ENCODE peak calls at places on chromosomes 12 and 14, in four cellular contexts. Y is heart right ventricle; W is fibroblast of lung; G is CD4-positive, alpha-beta T cell. V is an unnamed sample.
A peak's percentile ranks its signal among the peaks of the same experiment; 100 is the strongest.

GRCh38 chr12:121214855-121215745 is 5.2 kb downstream of the P2RX4 start:
- DNase-seq in W (peak; percentile 87), Y (no peak), G (no peak), V (peak; percentile 75)

GRCh38 chr12:120013659-120014380 is 24.8 kb downstream of the BICDL1 start:
- DNase-seq in Y (no peak), G (peak; percentile 43), W (no peak), V (no peak)

GRCh38 chr12:22879203-22879602 is 254.2 kb downstream of the ETNK1 start:
- DNase-seq in Y (no peak), W (no peak), G (no peak), V (no peak)

GRCh38 chr12:1870998-1871917 is 47.2 kb downstream of the CACNA2D4 start:
- DNase-seq in G (no peak), W (no peak), Y (no peak), V (no peak)

GRCh38 chr14:96824283-96824682 is 27.1 kb downstream of the VRK1 start:
- DNase-seq in G (no peak), Y (no peak), W (peak; percentile 76), V (peak; percentile 23)

GRCh38 chr12:89454080-89454848 is 70.3 kb downstream of the GALNT4 start:
- DNase-seq in W (no peak), Y (peak; percentile 25), G (no peak), V (no peak)

GRCh38 chr14:88204221-88204620 is 118.8 kb downstream of the KCNK10 start:
- DNase-seq in G (no peak), W (no peak), Y (no peak), V (no peak)

GRCh38 chr14:32985881-32986280 is 47.2 kb downstream of the NPAS3 start:
- DNase-seq in W (peak; percentile 50), Y (no peak), G (no peak), V (no peak)

GRCh38 chr12:117809509-117809908 is 159.3 kb downstream of the KSR2 start:
- DNase-seq in W (no peak), Y (no peak), G (no peak), V (no peak)

GRCh38 chr12:5593056-5593455 is 161.1 kb downstream of the NTF3 start:
- DNase-seq in W (no peak), Y (no peak), G (no peak), V (no peak)

GRCh38 chr12:94856324-94856723 is 147.2 kb downstream of the NDUFA12 start:
- DNase-seq in W (no peak), Y (no peak), G (no peak), V (no peak)

GRCh38 chr12:75844049-75844448 is 187.5 kb downstream of the PHLDA1 start:
- DNase-seq in Y (no peak), W (no peak), G (no peak), V (no peak)

GRCh38 chr14:70858641-70859040 is 48.6 kb upstream of the PCNX1 start:
- DNase-seq in G (no peak), W (no peak), Y (no peak), V (no peak)

GRCh38 chr12:14057895-14058294 is 76.5 kb upstream of the GRIN2B start:
- DNase-seq in G (no peak), Y (no peak), W (no peak), V (no peak)

DNA sequence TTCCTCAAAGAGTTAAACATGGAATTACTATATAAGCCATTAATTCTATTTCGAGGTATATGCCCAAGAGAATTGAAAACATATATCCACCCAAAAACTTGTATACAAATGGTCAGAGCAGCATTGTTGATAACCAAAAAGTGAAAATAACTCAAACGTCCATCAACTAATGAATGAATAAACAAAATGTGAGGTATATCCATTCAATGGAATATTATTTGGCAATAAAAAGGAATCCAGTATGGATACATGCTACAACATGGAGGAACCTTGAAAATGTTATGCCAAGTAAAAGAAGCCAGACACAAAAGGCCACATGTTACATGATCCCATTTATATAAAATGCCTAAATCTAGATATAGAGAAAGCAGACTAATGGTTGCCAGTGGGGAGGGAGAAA is 36.0 kb downstream of the SLC25A47 start:
- DNase-seq in W (no peak), Y (no peak), G (no peak), V (no peak)
- TF ChIP-seq CTCF in W (no peak), Y (no peak), G (no peak), V (no peak)

DNA sequence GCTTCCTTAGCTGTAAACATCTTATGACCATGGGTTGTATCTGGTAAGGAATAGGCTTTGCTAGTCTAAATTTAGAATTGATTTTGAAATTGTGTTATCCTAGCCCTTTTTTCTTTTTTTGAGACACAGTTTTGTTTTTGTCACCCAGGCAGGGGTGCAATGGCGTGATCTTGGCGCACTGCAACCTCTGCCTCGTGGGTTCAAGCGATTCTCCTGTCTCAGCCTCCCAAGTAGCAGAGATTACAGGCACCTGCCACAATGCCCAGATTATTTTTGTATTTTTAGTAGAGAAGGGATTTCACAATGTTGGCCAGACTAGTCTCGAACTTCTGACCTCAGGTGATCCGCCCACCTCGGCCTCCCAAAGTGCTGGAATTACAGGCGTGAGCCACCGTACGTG is 2.4 kb upstream of the TUBA1B start:
- DNase-seq in W (no peak), G (no peak), Y (no peak), V (no peak)
- H3K27ac ChIP-seq in W (no peak overlapping the region), G (no peak overlapping the region), Y (peak overlapping the region; percentile 15), V (no peak overlapping the region)

DNA sequence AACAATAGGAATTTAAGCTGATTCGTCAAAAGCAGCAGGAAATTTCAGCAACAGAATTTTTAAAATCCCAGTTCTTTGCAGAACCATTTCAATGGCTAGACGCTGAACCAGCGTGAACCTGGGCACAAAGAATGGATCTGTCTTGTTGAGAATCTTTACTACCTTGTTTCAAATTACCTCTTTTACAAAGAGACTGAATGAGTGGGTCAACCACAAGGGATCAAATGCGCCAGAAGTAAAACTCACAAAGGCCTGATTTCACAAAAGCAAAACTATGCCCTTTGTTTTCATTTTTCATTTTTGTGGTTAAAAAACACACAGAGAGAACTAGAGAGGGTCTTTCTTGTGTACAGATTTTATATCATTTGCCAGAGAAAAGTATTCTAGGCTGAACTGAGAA is 30.4 kb downstream of the TMEM132D start:
- DNase-seq in W (peak; percentile 48), G (no peak), Y (no peak), V (no peak)
- TF ChIP-seq CTCF in W (no peak), G (no peak), Y (no peak), V (no peak)

DNA sequence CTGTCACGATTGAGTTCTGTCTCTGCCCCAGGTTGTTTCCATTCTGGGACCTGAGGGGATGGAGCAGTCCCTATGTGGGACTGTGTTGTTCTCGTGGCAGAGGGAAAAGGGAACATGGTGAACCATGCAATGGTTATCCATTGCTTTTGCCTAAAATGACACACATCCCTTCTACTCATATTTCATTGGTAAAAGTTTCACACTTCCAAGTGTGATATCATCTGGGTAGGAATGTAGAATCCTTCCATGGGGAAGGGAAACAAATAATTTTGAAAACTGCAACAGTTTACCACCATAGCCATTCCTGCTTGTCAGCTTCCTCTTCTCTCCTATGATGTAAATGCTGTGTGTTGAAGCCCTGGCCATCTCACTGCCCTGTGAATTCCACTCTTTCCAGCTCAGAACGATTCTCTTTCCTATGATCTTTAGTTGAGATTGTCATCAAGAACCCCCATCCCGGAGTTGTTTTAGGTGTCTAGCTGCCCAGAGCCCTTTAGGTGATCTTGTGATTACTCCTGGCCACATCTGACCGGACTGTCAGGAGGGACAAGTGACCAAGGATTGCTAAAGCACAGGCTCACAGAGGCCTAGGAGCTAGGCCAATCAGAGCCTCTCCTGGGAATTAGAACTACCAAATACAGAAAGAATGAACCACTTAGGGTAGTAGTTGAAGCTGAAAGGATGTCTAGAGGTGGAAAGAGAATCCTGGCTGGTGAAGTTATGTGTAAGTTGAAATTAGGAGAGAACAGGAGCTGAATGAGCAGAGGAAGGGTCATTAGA is 84.6 kb downstream of the VCPKMT start:
- DNase-seq in G (no peak), W (peak; percentile 65), Y (no peak), V (no peak)
- H3K27ac ChIP-seq in G (no peak overlapping the region), W (no peak overlapping the region), Y (no peak overlapping the region), V (no peak overlapping the region)

GRCh38 chr12:95874452-95874851 is 15.7 kb downstream of the SNRPF start:
- DNase-seq in Y (no peak), G (no peak), W (no peak), V (no peak)
- TF ChIP-seq CTCF in Y (no peak), G (no peak), W (no peak), V (no peak)

V was measured in AG04450.